ENCODE peak calls at places on chromosomes 13 and 19, in four cellular contexts. E is MCF 10A, M is fibroblast of pulmonary artery, Q is WTC11. L is an unnamed sample.

GRCh38 chr13:48403151-48403631 is 9.7 kb downstream of the LPAR6 start:
- DNase-seq in E (no peak), M (peak), Q (no peak), L (no peak)

GRCh38 chr13:112809332-112810310 is 119.8 kb downstream of the ATP11A start:
- DNase-seq in E (no peak), M (no peak), Q (no peak), L (no peak)

GRCh38 chr19:1608414-1609391 is 3.4 kb upstream of the UQCR11 start:
- DNase-seq in Q (no peak), M (no peak), E (peak), L (no peak)

GRCh38 chr19:18473003-18473705 is 35.2 kb upstream of the ISYNA1 start:
- DNase-seq in Q (no peak), E (no peak), M (no peak), L (no peak)

GRCh38 chr19:15575406-15575805 is 39.6 kb upstream of the CYP4F8 start:
- DNase-seq in E (no peak), Q (no peak), M (no peak), L (no peak)

GRCh38 chr13:99250977-99251825 is 7.0 kb downstream of the GPR18 start:
- DNase-seq in Q (no peak), M (no peak), E (no peak), L (no peak)

GRCh38 chr13:27605610-27606200 is 14.6 kb downstream of the LNX2 start:
- DNase-seq in M (peak), E (peak), Q (no peak), L (no peak)

GRCh38 chr13:44120814-44121505 is 241.3 kb downstream of the LACC1 start:
- DNase-seq in M (no peak), E (no peak), Q (no peak), L (no peak)

GRCh38 chr13:41528021-41528420 is 70.7 kb downstream of the RGCC start:
- DNase-seq in E (no peak), Q (no peak), M (no peak), L (no peak)

GRCh38 chr13:39485314-39485700 is 117.7 kb downstream of the LHFPL6 start:
- DNase-seq in Q (no peak), E (no peak), M (peak), L (no peak)

GRCh38 chr19:54478677-54479266 is 5.7 kb upstream of the CDC42EP5 start:
- DNase-seq in Q (peak), M (peak), E (peak), L (no peak)

GRCh38 chr13:90498096-90498495 is 849.4 kb upstream of the MIR17HG start:
- DNase-seq in Q (no peak), E (no peak), M (no peak), L (no peak)

GRCh38 chr19:7894612-7895309 is 6.5 kb downstream of the LRRC8E start:
- DNase-seq in M (no peak), E (peak), Q (no peak), L (no peak)

GRCh38 chr13:84821261-84821660 is 939.0 kb upstream of the SLITRK1 start:
- DNase-seq in E (no peak), Q (no peak), M (no peak), L (no peak)

GRCh38 chr19:32233091-32233490 is 112.3 kb upstream of the ZNF507 start:
- DNase-seq in Q (no peak), M (no peak), E (no peak), L (no peak)

GRCh38 chr19:6587998-6588507 is 2.9 kb downstream of the CD70 start:
- DNase-seq in E (no peak), Q (no peak), M (no peak), L (no peak)

GRCh38 chr13:39930060-39930459 is 274.6 kb downstream of the COG6 start:
- DNase-seq in Q (no peak), M (no peak), E (no peak), L (no peak)

GRCh38 chr13:50396001-50396400 is 380.8 kb downstream of the KCNRG start:
- DNase-seq in E (peak), M (no peak), Q (no peak), L (no peak)

GRCh38 chr13:110130431-110130830 is 176.5 kb downstream of the COL4A1 start:
- DNase-seq in Q (no peak), M (no peak), E (no peak), L (no peak)

GRCh38 chr13:107866666-107867623 is 348.4 kb downstream of the LIG4 start:
- DNase-seq in E (no peak), Q (peak), M (peak), L (no peak)

GRCh38 chr13:74191036-74191809 is 57.0 kb upstream of the KLF12 start:
- DNase-seq in Q (no peak), M (no peak), E (no peak), L (no peak)

GRCh38 chr19:7850975-7851622 is 21.1 kb downstream of the EVI5L start:
- DNase-seq in M (no peak), Q (no peak), E (no peak), L (no peak)

GRCh38 chr13:76856141-76856571 is 30.0 kb downstream of the KCTD12 start:
- DNase-seq in Q (no peak), M (peak), E (peak), L (no peak)

GRCh38 chr13:99687728-99688397 is 186.6 kb downstream of the TM9SF2 start:
- DNase-seq in M (no peak), E (no peak), Q (peak), L (no peak)

GRCh38 chr13:40626977-40627376 is 39.5 kb downstream of the FOXO1 start:
- DNase-seq in E (no peak), M (no peak), Q (no peak), L (no peak)

GRCh38 chr19:27672309-27673047 is 1540.5 kb downstream of the UQCRFS1 start:
- DNase-seq in Q (no peak), E (no peak), M (no peak), L (no peak)

GRCh38 chr13:36360863-36361262 is 14.7 kb upstream of the SPART start:
- DNase-seq in E (no peak), Q (no peak), M (no peak), L (no peak)

GRCh38 chr13:53513199-53513598 is 484.6 kb downstream of the OLFM4 start:
- DNase-seq in E (no peak), Q (no peak), M (no peak), L (no peak)

GRCh38 chr13:38519229-38519910 is 167.5 kb upstream of the FREM2 start:
- DNase-seq in E (no peak), Q (no peak), M (no peak), L (no peak)

GRCh38 chr13:20729633-20730585 is 26.4 kb downstream of the IL17D start:
- DNase-seq in Q (no peak), E (no peak), M (no peak), L (no peak)

GRCh38 chr13:38180100-38180499 is 169.6 kb upstream of the UFM1 start:
- DNase-seq in M (peak), E (peak), Q (no peak), L (no peak)

GRCh38 chr13:91719033-91719432 is 320.6 kb downstream of the GPC5 start:
- DNase-seq in E (peak), Q (no peak), M (peak), L (no peak)

DNA sequence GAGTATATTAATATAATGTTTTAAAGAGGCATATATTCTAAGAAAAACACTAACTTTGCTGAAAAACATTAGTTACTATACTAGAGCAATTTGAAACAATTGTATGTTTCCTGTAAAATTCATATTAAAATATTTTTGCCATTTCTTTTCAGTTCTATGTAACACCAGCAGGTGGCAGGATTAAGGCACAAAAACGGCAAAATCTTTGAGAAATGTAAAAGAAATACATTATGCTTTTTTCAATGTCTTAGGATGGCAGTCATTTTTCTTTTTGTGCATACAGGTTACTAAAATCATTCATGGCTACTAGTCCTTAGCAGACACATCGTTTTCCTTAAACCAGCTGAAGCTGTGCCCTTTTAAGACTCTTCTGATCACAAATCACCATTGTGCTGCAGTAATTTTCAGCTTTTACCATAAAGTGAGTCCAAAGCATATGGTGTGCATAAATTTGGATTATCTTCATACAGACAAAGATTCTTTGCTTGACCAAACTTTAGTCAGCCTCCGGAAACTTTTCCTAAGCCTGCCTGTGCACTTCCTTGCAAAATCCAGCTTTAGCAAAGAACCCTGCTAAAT is 800.7 kb upstream of the SLITRK5 start:
- DNase-seq in Q (no peak), E (peak), M (peak), L (no peak)
- TF ChIP-seq CTCF in Q (peak), E (peak), M (peak), L (peak)

GRCh38 chr13:23679214-23679613 is 109.0 kb downstream of the TNFRSF19 start:
- DNase-seq in Q (no peak), M (peak), E (peak), L (no peak)
- TF ChIP-seq CTCF in Q (no peak), M (no peak), E (no peak), L (no peak)

DNA sequence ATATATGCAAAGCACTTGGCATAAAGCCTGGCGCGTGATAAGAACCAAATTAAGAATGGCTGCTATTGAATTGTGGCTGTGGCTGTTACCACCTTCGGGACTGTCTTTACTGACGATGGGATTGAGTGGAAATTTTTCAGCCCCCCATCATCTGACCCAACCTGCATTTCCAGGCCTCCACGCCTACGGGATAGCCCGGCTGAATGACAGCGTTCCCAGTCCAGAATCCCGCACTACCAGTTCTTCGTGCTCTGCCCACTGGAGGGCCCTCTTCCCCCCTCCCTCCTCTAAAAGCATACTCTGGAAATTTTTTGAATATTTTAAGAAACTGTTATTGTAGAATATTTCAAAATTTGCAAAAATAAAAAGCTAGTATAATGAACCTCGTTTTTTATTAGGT is 11.0 kb downstream of the KRTDAP start:
- DNase-seq in E (no peak), Q (no peak), M (no peak), L (no peak)
- TF ChIP-seq CTCF in E (no peak), Q (no peak), M (no peak), L (no peak)

GRCh38 chr13:51449018-51449417 is 3.8 kb downstream of the INTS6 start:
- DNase-seq in Q (no peak), M (no peak), E (no peak), L (no peak)

GRCh38 chr13:51444922-51445321 is 7.9 kb downstream of the INTS6 start:
- DNase-seq in M (peak), E (peak), Q (no peak), L (no peak)
- TF ChIP-seq CTCF in M (peak), E (peak), Q (no peak), L (peak)

GRCh38 chr19:3575260-3575741 is 2.6 kb downstream of the HMG20B start:
- DNase-seq in Q (peak), E (peak), M (peak), L (no peak)
- TF ChIP-seq CTCF in Q (peak), E (peak), M (peak), L (peak)

GRCh38 chr19:47142779-47143178 is 12.1 kb downstream of the SAE1 start:
- DNase-seq in M (no peak), E (no peak), Q (no peak), L (no peak)

GRCh38 chr19:47143322-47144073 is 12.9 kb downstream of the SAE1 start:
- DNase-seq in E (no peak), M (no peak), Q (no peak), L (no peak)

GRCh38 chr19:47145639-47146486 is 15.2 kb downstream of the SAE1 start:
- DNase-seq in Q (no peak), E (no peak), M (no peak), L (no peak)

GRCh38 chr19:47146920-47147319 is 16.3 kb downstream of the SAE1 start:
- DNase-seq in Q (no peak), E (no peak), M (no peak), L (no peak)

DNA sequence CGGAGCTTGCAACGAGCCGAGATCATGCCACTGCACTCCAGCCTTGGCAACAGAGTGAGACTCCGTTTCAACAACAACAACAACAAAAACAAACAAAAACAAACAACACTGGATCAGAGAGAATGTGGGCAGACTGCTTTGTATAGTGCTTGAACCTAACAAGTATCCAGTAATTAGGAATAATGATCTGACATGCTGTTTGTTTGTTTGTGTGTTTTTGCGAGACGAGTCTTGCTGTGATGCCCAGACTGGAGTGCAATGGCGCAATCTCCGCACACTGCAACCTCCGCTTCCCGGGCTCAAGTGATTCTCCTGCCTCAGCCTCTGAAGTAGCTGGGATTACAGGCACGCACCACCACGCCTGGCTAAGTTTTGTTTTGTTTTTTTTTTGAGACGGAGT is 14.0 kb downstream of the SAE1 start:
- DNase-seq in M (no peak), Q (no peak), E (no peak), L (no peak)
- TF ChIP-seq CTCF in M (no peak), Q (no peak), E (no peak), L (no peak)

DNA sequence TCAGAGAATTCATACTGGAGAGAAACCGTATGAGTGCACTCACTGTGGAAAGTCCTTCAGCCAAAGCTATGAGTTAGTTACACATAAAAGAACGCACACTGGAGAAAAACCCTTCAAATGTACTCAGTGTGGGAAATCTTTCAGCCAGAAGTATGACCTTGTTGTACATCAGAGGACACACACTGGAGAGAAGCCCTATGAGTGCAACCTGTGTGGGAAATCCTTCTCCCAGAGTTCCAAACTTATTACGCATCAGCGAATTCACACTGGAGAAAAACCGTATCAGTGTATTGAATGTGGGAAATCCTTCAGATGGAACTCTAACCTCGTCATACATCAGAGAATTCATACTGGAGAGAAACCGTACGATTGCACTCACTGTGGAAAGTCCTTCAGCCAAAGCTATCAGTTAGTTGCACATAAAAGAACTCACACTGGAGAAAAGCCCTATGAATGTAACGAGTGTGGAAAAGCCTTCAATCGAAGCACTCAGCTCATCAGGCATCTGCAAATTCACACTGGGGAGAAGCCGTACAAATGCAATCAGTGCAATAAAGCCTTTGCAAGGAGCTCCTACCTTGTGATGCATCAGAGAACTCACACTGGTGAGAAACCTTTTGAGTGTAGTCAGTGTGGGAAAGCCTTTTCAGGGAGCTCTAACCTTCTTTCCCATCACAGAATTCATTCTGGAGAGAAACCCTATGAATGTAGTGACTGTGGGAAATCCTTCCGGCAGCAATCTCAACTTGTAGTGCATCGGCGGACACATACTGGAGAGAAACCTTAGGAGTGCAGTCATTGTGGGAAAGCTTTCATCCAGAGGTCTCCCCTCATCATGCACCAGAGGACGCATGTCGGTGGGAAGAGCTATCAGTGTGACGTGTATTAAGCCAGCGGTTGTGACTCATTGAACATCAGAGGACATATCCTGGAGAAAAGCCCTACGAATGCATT is 16.5 kb upstream of the ZNF8 start:
- DNase-seq in Q (no peak), M (peak), E (no peak), L (no peak)
- TF ChIP-seq CTCF in Q (no peak), M (no peak), E (no peak), L (no peak)

GRCh38 chr19:14089662-14090508 is 666 bp downstream of the SAMD1 start:
- DNase-seq in M (peak), Q (peak), E (peak), L (no peak)
- TF ChIP-seq CTCF in M (no peak), Q (no peak), E (no peak), L (no peak)